ENCODE peak calls at places on chromosomes 7 and 10, in six cellular contexts. H, D, L, Y, Q and X are unnamed samples.

GRCh38 chr10:86851329-86852207 is 95.1 kb downstream of the BMPR1A start:
- DNase-seq in H (peak), D (no peak), L (no peak), Y (no peak), Q (peak), X (peak)

GRCh38 chr7:137882261-137882668 is 35.5 kb upstream of the DGKI start:
- DNase-seq in H (peak), D (peak), L (no peak), Y (no peak), Q (no peak), X (peak)

GRCh38 chr10:32929634-32930033 is 28.4 kb downstream of the ITGB1 start:
- DNase-seq in H (no peak), D (no peak), L (no peak), Y (no peak), Q (no peak), X (no peak)

GRCh38 chr7:13829231-13829630 is 160.2 kb downstream of the ETV1 start:
- DNase-seq in H (no peak), D (no peak), L (no peak), Y (no peak), Q (no peak), X (peak)

GRCh38 chr10:42932735-42933453 is 144.0 kb upstream of the RET start:
- DNase-seq in H (no peak), D (no peak), L (no peak), Y (no peak), Q (no peak), X (no peak)

GRCh38 chr10:125263551-125263950 is 103.2 kb upstream of the CTBP2 start:
- DNase-seq in H (no peak), D (no peak), L (no peak), Y (no peak), Q (no peak), X (peak)

GRCh38 chr10:69885379-69886156 is 83.9 kb downstream of the COL13A1 start:
- DNase-seq in H (no peak), D (no peak), L (no peak), Y (no peak), Q (no peak), X (no peak)

GRCh38 chr7:85830982-85831381 is 644.1 kb upstream of the SEMA3D start:
- DNase-seq in H (no peak), D (no peak), L (no peak), Y (no peak), Q (no peak), X (no peak)

GRCh38 chr7:133230591-133231194 is 22.2 kb upstream of the EXOC4 start:
- DNase-seq in H (peak), D (peak), L (peak), Y (no peak), Q (peak), X (peak)

GRCh38 chr10:104146871-104147270 is 24.9 kb downstream of the SFR1 start:
- DNase-seq in H (no peak), D (no peak), L (no peak), Y (no peak), Q (no peak), X (no peak)

GRCh38 chr7:27917774-27918314 is 177.9 kb downstream of the TAX1BP1 start:
- DNase-seq in H (peak), D (no peak), L (no peak), Y (no peak), Q (no peak), X (peak)

GRCh38 chr7:99365318-99366141 is 9.0 kb upstream of the ARPC1B start:
- DNase-seq in H (no peak), D (peak), L (no peak), Y (no peak), Q (no peak), X (peak)

GRCh38 chr10:22625511-22626288 is 88.7 kb downstream of the PIP4K2A start:
- DNase-seq in H (no peak), D (no peak), L (no peak), Y (no peak), Q (no peak), X (no peak)

GRCh38 chr7:36460811-36461429 is 71.3 kb downstream of the ANLN start:
- DNase-seq in H (no peak), D (no peak), L (no peak), Y (no peak), Q (no peak), X (no peak)

GRCh38 chr10:107915277-107915634 is 750.8 kb upstream of the SORCS1 start:
- DNase-seq in H (peak), D (no peak), L (peak), Y (no peak), Q (no peak), X (peak)

GRCh38 chr7:132590162-132590561 is 13.9 kb upstream of the PLXNA4 start:
- DNase-seq in H (no peak), D (no peak), L (no peak), Y (no peak), Q (no peak), X (no peak)

GRCh38 chr10:109920011-109920410 is 3.3 kb downstream of the XPNPEP1 start:
- DNase-seq in H (no peak), D (no peak), L (no peak), Y (no peak), Q (no peak), X (no peak)

GRCh38 chr10:104766341-104766740 is 125.3 kb downstream of the SORCS3 start:
- DNase-seq in H (peak), D (no peak), L (no peak), Y (no peak), Q (no peak), X (peak)

GRCh38 chr7:142813262-142813661 is 41.6 kb upstream of the EPHB6 start:
- DNase-seq in H (peak), D (no peak), L (no peak), Y (no peak), Q (no peak), X (peak)

GRCh38 chr10:67925449-67926005 is 41.1 kb downstream of the SIRT1 start:
- DNase-seq in H (peak), D (no peak), L (no peak), Y (no peak), Q (no peak), X (peak)

GRCh38 chr10:80372675-80373074 is 16.1 kb downstream of the DYDC2 start:
- DNase-seq in H (no peak), D (no peak), L (no peak), Y (no peak), Q (no peak), X (no peak)

DNA sequence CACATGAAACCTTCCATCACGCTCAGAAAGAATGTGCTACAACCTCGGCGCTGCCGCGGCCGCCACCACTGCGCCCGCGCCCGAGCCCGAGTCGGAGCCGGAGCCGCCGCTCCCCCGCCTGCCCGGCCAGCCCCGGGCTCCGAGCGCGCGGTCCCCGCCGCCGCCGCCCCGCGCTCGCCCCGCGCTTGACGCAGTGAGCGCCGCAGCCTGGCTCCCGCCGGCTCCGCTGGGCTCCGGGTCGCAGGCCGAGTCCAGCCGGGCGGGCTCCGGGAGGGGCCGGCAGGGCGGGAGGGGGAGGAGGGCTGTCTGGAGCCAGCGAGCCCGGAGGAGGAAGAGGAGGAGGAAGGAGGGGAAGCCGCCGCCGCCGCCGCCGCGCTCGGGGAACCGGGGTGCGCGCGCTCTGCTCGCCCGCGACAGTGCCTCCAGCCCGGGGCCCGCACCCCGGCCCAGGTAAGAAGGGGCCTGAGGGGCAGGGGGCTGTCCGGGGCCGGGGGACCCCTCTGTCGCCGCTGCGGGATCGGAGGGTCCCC is 4.3 kb upstream of the ELFN1 start:
- DNase-seq in H (no peak), D (no peak), L (no peak), Y (peak), Q (peak), X (peak)
- H3K4me3 ChIP-seq in H (peak), D (no peak), L (peak), Y (peak), Q (peak), X (peak)

GRCh38 chr7:50229964-50230363 is 74.6 kb upstream of the IKZF1 start:
- DNase-seq in H (no peak), D (peak), L (no peak), Y (no peak), Q (no peak), X (no peak)
- TF ChIP-seq CTCF in H (peak), D (peak), L (no peak), Y (peak), Q (no peak), X (peak)

DNA sequence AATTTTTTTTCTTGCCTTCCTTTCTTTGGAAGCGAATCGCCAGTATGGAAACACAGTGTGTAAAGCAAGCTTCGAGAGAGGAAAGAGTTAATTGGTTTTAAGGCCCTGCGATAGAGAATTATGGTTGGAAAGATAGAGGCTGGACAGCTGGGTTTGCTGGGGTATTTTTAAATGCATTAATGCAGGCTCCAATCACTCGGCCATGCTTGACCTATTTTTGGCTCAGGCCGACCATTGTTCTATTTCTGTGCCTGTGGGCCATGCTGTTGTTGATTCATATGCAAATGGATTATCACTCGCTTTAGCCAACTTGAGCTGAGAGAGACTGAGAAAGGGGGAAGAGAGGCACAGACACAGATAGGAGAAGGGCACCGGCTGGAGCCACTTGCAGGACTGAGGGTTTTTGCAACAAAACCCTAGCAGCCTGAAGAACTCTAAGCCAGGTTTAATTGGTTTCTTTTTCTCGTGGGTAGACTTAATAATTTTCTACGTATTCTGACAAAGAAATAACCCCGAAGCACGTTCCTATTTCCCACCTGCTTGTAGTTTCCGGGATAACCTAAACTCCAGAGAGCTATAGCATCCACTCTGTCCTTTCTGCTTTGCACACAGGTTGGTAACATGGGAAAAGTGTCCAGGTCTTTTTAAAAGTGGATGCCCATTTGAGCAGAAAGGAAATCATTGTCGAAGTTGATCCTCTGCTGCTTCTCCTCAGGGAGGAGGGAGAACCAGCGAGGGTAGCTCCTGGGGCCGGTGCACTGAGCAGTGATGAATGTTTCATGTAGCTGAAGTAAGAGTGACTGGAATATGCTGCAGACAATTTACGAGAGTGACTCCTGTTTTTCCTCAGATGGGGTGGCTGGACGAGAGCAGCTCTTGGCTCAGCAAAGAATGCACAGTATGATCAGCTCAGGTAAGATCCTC is at the start of gene HDAC9:
- DNase-seq in H (peak), D (peak), L (no peak), Y (peak), Q (peak), X (peak)
- H3K4me3 ChIP-seq in H (peak), D (peak), L (no peak), Y (peak), Q (peak), X (peak)

GRCh38 chr10:92181575-92181974 is 109.3 kb downstream of the CPEB3 start:
- DNase-seq in H (no peak), D (peak), L (no peak), Y (no peak), Q (no peak), X (peak)
- TF ChIP-seq CTCF in H (peak), D (peak), L (peak), Y (peak), Q (peak), X (peak)